ENCODE peak calls at places on chromosomes 1 and 21, in ten cellular contexts. One of them, this sample, is unnamed.

GRCh38 chr1:100036718-100037664 is 67.2 kb downstream of the SLC35A3 start:
- DNase-seq in lower lobe of right lung: no peak
- DNase-seq in fibroblast of lung: peak
- DNase-seq in CD8-positive, alpha-beta T cell: no peak
- DNase-seq in progenitor cell of endocrine pancreas: no peak
- DNase-seq in endodermal cell: peak
- DNase-seq in hepatocyte: peak
- DNase-seq in adrenal gland: peak
- DNase-seq in WERI-Rb-1: no peak
- DNase-seq in LNCaP clone FGC: no peak
- DNase-seq in this sample: no peak

GRCh38 chr1:113282011-113282896 is 108.1 kb upstream of the MAGI3 start:
- DNase-seq in LNCaP clone FGC: no peak
- DNase-seq in WERI-Rb-1: no peak
- DNase-seq in CD8-positive, alpha-beta T cell: no peak
- DNase-seq in adrenal gland: no peak
- DNase-seq in progenitor cell of endocrine pancreas: no peak
- DNase-seq in fibroblast of lung: no peak
- DNase-seq in endodermal cell: no peak
- DNase-seq in lower lobe of right lung: no peak
- DNase-seq in hepatocyte: no peak
- DNase-seq in this sample: no peak

GRCh38 chr1:8370928-8371327 is 53.0 kb downstream of the SLC45A1 start:
- DNase-seq in CD8-positive, alpha-beta T cell: no peak
- DNase-seq in lower lobe of right lung: no peak
- DNase-seq in endodermal cell: no peak
- DNase-seq in hepatocyte: no peak
- DNase-seq in adrenal gland: peak
- DNase-seq in WERI-Rb-1: no peak
- DNase-seq in progenitor cell of endocrine pancreas: no peak
- DNase-seq in LNCaP clone FGC: no peak
- DNase-seq in fibroblast of lung: no peak
- DNase-seq in this sample: no peak

GRCh38 chr1:191284175-191284574 is 806.5 kb upstream of the BRINP3 start:
- DNase-seq in hepatocyte: no peak
- DNase-seq in LNCaP clone FGC: no peak
- DNase-seq in fibroblast of lung: no peak
- DNase-seq in endodermal cell: no peak
- DNase-seq in progenitor cell of endocrine pancreas: no peak
- DNase-seq in lower lobe of right lung: no peak
- DNase-seq in WERI-Rb-1: no peak
- DNase-seq in CD8-positive, alpha-beta T cell: no peak
- DNase-seq in adrenal gland: no peak
- DNase-seq in this sample: no peak

GRCh38 chr1:56435434-56436337 is 143.7 kb downstream of the PLPP3 start:
- DNase-seq in LNCaP clone FGC: no peak
- DNase-seq in fibroblast of lung: no peak
- DNase-seq in WERI-Rb-1: peak
- DNase-seq in endodermal cell: peak
- DNase-seq in progenitor cell of endocrine pancreas: no peak
- DNase-seq in adrenal gland: no peak
- DNase-seq in hepatocyte: no peak
- DNase-seq in lower lobe of right lung: no peak
- DNase-seq in CD8-positive, alpha-beta T cell: no peak
- DNase-seq in this sample: no peak

GRCh38 chr1:58870298-58870676 is 86.4 kb upstream of the JUN start:
- DNase-seq in LNCaP clone FGC: no peak
- DNase-seq in lower lobe of right lung: no peak
- DNase-seq in hepatocyte: peak
- DNase-seq in CD8-positive, alpha-beta T cell: no peak
- DNase-seq in WERI-Rb-1: no peak
- DNase-seq in progenitor cell of endocrine pancreas: peak
- DNase-seq in fibroblast of lung: no peak
- DNase-seq in endodermal cell: no peak
- DNase-seq in adrenal gland: no peak
- DNase-seq in this sample: no peak

GRCh38 chr1:172373864-172374263 is 46.6 kb upstream of the C1orf105 start:
- DNase-seq in endodermal cell: no peak
- DNase-seq in CD8-positive, alpha-beta T cell: no peak
- DNase-seq in WERI-Rb-1: no peak
- DNase-seq in adrenal gland: no peak
- DNase-seq in progenitor cell of endocrine pancreas: no peak
- DNase-seq in fibroblast of lung: peak
- DNase-seq in lower lobe of right lung: no peak
- DNase-seq in LNCaP clone FGC: no peak
- DNase-seq in hepatocyte: no peak
- DNase-seq in this sample: no peak

GRCh38 chr1:203669739-203670138 is 43.1 kb downstream of the ATP2B4 start:
- DNase-seq in LNCaP clone FGC: no peak
- DNase-seq in fibroblast of lung: peak
- DNase-seq in hepatocyte: no peak
- DNase-seq in CD8-positive, alpha-beta T cell: no peak
- DNase-seq in WERI-Rb-1: no peak
- DNase-seq in progenitor cell of endocrine pancreas: no peak
- DNase-seq in lower lobe of right lung: no peak
- DNase-seq in adrenal gland: no peak
- DNase-seq in endodermal cell: no peak
- DNase-seq in this sample: no peak

GRCh38 chr1:112397051-112397471 is 1.0 kb downstream of the CTTNBP2NL start:
- DNase-seq in progenitor cell of endocrine pancreas: no peak
- DNase-seq in fibroblast of lung: no peak
- DNase-seq in adrenal gland: no peak
- DNase-seq in LNCaP clone FGC: no peak
- DNase-seq in hepatocyte: no peak
- DNase-seq in endodermal cell: no peak
- DNase-seq in lower lobe of right lung: no peak
- DNase-seq in CD8-positive, alpha-beta T cell: no peak
- DNase-seq in WERI-Rb-1: no peak
- DNase-seq in this sample: no peak

GRCh38 chr1:202270871-202271326 is 70.8 kb downstream of the UBE2T start:
- DNase-seq in fibroblast of lung: no peak
- DNase-seq in endodermal cell: peak
- DNase-seq in adrenal gland: no peak
- DNase-seq in CD8-positive, alpha-beta T cell: no peak
- DNase-seq in WERI-Rb-1: peak
- DNase-seq in hepatocyte: no peak
- DNase-seq in lower lobe of right lung: no peak
- DNase-seq in LNCaP clone FGC: no peak
- DNase-seq in progenitor cell of endocrine pancreas: no peak
- DNase-seq in this sample: no peak

GRCh38 chr21:43703068-43703880 is 15.7 kb upstream of the PDXK start:
- DNase-seq in LNCaP clone FGC: no peak
- DNase-seq in WERI-Rb-1: peak
- DNase-seq in adrenal gland: peak
- DNase-seq in fibroblast of lung: peak
- DNase-seq in progenitor cell of endocrine pancreas: no peak
- DNase-seq in hepatocyte: peak
- DNase-seq in CD8-positive, alpha-beta T cell: peak
- DNase-seq in lower lobe of right lung: peak
- DNase-seq in endodermal cell: peak
- DNase-seq in this sample: no peak

GRCh38 chr1:197783510-197783948 is 8.2 kb upstream of the DENND1B start:
- DNase-seq in WERI-Rb-1: no peak
- DNase-seq in lower lobe of right lung: no peak
- DNase-seq in progenitor cell of endocrine pancreas: no peak
- DNase-seq in hepatocyte: peak
- DNase-seq in endodermal cell: no peak
- DNase-seq in adrenal gland: no peak
- DNase-seq in CD8-positive, alpha-beta T cell: no peak
- DNase-seq in LNCaP clone FGC: peak
- DNase-seq in fibroblast of lung: peak
- DNase-seq in this sample: no peak

GRCh38 chr1:186633101-186633500 is 47.1 kb downstream of the PTGS2 start:
- DNase-seq in LNCaP clone FGC: no peak
- DNase-seq in lower lobe of right lung: no peak
- DNase-seq in WERI-Rb-1: no peak
- DNase-seq in CD8-positive, alpha-beta T cell: no peak
- DNase-seq in progenitor cell of endocrine pancreas: no peak
- DNase-seq in adrenal gland: no peak
- DNase-seq in endodermal cell: no peak
- DNase-seq in fibroblast of lung: no peak
- DNase-seq in hepatocyte: no peak
- DNase-seq in this sample: no peak

GRCh38 chr1:38403667-38404066 is 357.1 kb upstream of the POU3F1 start:
- DNase-seq in endodermal cell: peak
- DNase-seq in adrenal gland: no peak
- DNase-seq in WERI-Rb-1: peak
- DNase-seq in lower lobe of right lung: no peak
- DNase-seq in LNCaP clone FGC: no peak
- DNase-seq in progenitor cell of endocrine pancreas: no peak
- DNase-seq in hepatocyte: no peak
- DNase-seq in fibroblast of lung: no peak
- DNase-seq in CD8-positive, alpha-beta T cell: no peak
- DNase-seq in this sample: no peak
- TF ChIP-seq CTCF in endodermal cell: peak
- TF ChIP-seq CTCF in adrenal gland: no peak
- TF ChIP-seq CTCF in WERI-Rb-1: peak
- TF ChIP-seq CTCF in lower lobe of right lung: no peak
- TF ChIP-seq CTCF in LNCaP clone FGC: no peak
- TF ChIP-seq CTCF in progenitor cell of endocrine pancreas: no peak
- TF ChIP-seq CTCF in hepatocyte: no peak
- TF ChIP-seq CTCF in fibroblast of lung: no peak
- TF ChIP-seq CTCF in CD8-positive, alpha-beta T cell: no peak
- TF ChIP-seq CTCF in this sample: no peak

GRCh38 chr1:151189638-151190445 is at the start of gene VPS72:
- DNase-seq in fibroblast of lung: peak
- DNase-seq in CD8-positive, alpha-beta T cell: peak
- DNase-seq in endodermal cell: peak
- DNase-seq in progenitor cell of endocrine pancreas: peak
- DNase-seq in hepatocyte: peak
- DNase-seq in LNCaP clone FGC: peak
- DNase-seq in adrenal gland: peak
- DNase-seq in WERI-Rb-1: peak
- DNase-seq in lower lobe of right lung: peak
- DNase-seq in this sample: peak
- TF ChIP-seq CTCF in fibroblast of lung: no peak
- TF ChIP-seq CTCF in CD8-positive, alpha-beta T cell: no peak
- TF ChIP-seq CTCF in endodermal cell: peak
- TF ChIP-seq CTCF in progenitor cell of endocrine pancreas: no peak
- TF ChIP-seq CTCF in hepatocyte: no peak
- TF ChIP-seq CTCF in LNCaP clone FGC: no peak
- TF ChIP-seq CTCF in adrenal gland: peak
- TF ChIP-seq CTCF in WERI-Rb-1: peak
- TF ChIP-seq CTCF in lower lobe of right lung: peak
- TF ChIP-seq CTCF in this sample: no peak

GRCh38 chr1:184242507-184242943 is 144.3 kb upstream of the C1orf21 start:
- DNase-seq in fibroblast of lung: peak
- DNase-seq in CD8-positive, alpha-beta T cell: no peak
- DNase-seq in progenitor cell of endocrine pancreas: no peak
- DNase-seq in endodermal cell: no peak
- DNase-seq in hepatocyte: peak
- DNase-seq in LNCaP clone FGC: no peak
- DNase-seq in lower lobe of right lung: no peak
- DNase-seq in WERI-Rb-1: peak
- DNase-seq in adrenal gland: peak
- DNase-seq in this sample: no peak
- TF ChIP-seq CTCF in fibroblast of lung: no peak
- TF ChIP-seq CTCF in CD8-positive, alpha-beta T cell: no peak
- TF ChIP-seq CTCF in progenitor cell of endocrine pancreas: no peak
- TF ChIP-seq CTCF in endodermal cell: peak
- TF ChIP-seq CTCF in hepatocyte: peak
- TF ChIP-seq CTCF in LNCaP clone FGC: peak
- TF ChIP-seq CTCF in lower lobe of right lung: peak
- TF ChIP-seq CTCF in WERI-Rb-1: no peak
- TF ChIP-seq CTCF in adrenal gland: peak
- TF ChIP-seq CTCF in this sample: no peak

GRCh38 chr1:10389271-10389973 is 9.4 kb upstream of the PGD start:
- DNase-seq in adrenal gland: no peak
- DNase-seq in fibroblast of lung: no peak
- DNase-seq in CD8-positive, alpha-beta T cell: no peak
- DNase-seq in progenitor cell of endocrine pancreas: no peak
- DNase-seq in WERI-Rb-1: no peak
- DNase-seq in endodermal cell: no peak
- DNase-seq in lower lobe of right lung: no peak
- DNase-seq in hepatocyte: no peak
- DNase-seq in LNCaP clone FGC: no peak
- DNase-seq in this sample: no peak

GRCh38 chr1:10384219-10384618 is 14.6 kb upstream of the PGD start:
- DNase-seq in fibroblast of lung: no peak
- DNase-seq in progenitor cell of endocrine pancreas: no peak
- DNase-seq in endodermal cell: no peak
- DNase-seq in WERI-Rb-1: no peak
- DNase-seq in LNCaP clone FGC: no peak
- DNase-seq in adrenal gland: no peak
- DNase-seq in CD8-positive, alpha-beta T cell: no peak
- DNase-seq in hepatocyte: no peak
- DNase-seq in lower lobe of right lung: no peak
- DNase-seq in this sample: no peak

GRCh38 chr1:10386761-10387482 is 11.9 kb upstream of the PGD start:
- DNase-seq in CD8-positive, alpha-beta T cell: no peak
- DNase-seq in endodermal cell: no peak
- DNase-seq in LNCaP clone FGC: no peak
- DNase-seq in progenitor cell of endocrine pancreas: no peak
- DNase-seq in hepatocyte: no peak
- DNase-seq in lower lobe of right lung: no peak
- DNase-seq in fibroblast of lung: no peak
- DNase-seq in adrenal gland: no peak
- DNase-seq in WERI-Rb-1: no peak
- DNase-seq in this sample: no peak

GRCh38 chr1:10388387-10388715 is 10.5 kb upstream of the PGD start:
- DNase-seq in progenitor cell of endocrine pancreas: no peak
- DNase-seq in hepatocyte: peak
- DNase-seq in lower lobe of right lung: no peak
- DNase-seq in WERI-Rb-1: no peak
- DNase-seq in LNCaP clone FGC: no peak
- DNase-seq in adrenal gland: no peak
- DNase-seq in endodermal cell: no peak
- DNase-seq in fibroblast of lung: no peak
- DNase-seq in CD8-positive, alpha-beta T cell: no peak
- DNase-seq in this sample: no peak

GRCh38 chr1:10387611-10388386 is 11.1 kb upstream of the PGD start:
- DNase-seq in hepatocyte: peak
- DNase-seq in adrenal gland: no peak
- DNase-seq in LNCaP clone FGC: no peak
- DNase-seq in CD8-positive, alpha-beta T cell: no peak
- DNase-seq in progenitor cell of endocrine pancreas: no peak
- DNase-seq in endodermal cell: peak
- DNase-seq in fibroblast of lung: peak
- DNase-seq in lower lobe of right lung: no peak
- DNase-seq in WERI-Rb-1: no peak
- DNase-seq in this sample: no peak
- TF ChIP-seq CTCF in hepatocyte: no peak
- TF ChIP-seq CTCF in adrenal gland: no peak
- TF ChIP-seq CTCF in LNCaP clone FGC: no peak
- TF ChIP-seq CTCF in CD8-positive, alpha-beta T cell: no peak
- TF ChIP-seq CTCF in progenitor cell of endocrine pancreas: no peak
- TF ChIP-seq CTCF in endodermal cell: peak
- TF ChIP-seq CTCF in fibroblast of lung: no peak
- TF ChIP-seq CTCF in lower lobe of right lung: no peak
- TF ChIP-seq CTCF in WERI-Rb-1: no peak
- TF ChIP-seq CTCF in this sample: no peak

DNA sequence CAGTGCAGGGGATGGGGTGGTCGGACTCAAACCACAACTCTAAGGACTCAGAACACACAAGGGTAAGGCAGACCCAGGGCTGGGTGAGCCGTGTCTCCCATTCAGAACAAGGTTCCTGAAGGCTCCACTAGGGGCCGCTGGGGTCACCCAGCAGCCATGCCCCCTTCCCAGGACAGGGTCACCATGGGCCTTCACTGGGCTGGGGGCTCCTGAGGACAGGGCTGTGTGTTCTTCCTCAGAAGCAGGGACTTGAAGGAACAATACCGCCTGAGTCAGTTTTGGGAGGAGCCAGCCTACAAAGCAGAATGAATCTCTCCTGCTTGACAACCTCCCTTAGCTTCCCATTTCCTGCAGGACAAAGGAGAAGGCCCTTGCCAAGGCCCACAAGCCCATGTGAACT is 15.4 kb downstream of the RIMS3 start:
- DNase-seq in LNCaP clone FGC: no peak
- DNase-seq in progenitor cell of endocrine pancreas: no peak
- DNase-seq in adrenal gland: no peak
- DNase-seq in endodermal cell: peak
- DNase-seq in WERI-Rb-1: peak
- DNase-seq in lower lobe of right lung: no peak
- DNase-seq in hepatocyte: no peak
- DNase-seq in fibroblast of lung: no peak
- DNase-seq in CD8-positive, alpha-beta T cell: no peak
- DNase-seq in this sample: no peak
- TF ChIP-seq CTCF in LNCaP clone FGC: no peak
- TF ChIP-seq CTCF in progenitor cell of endocrine pancreas: peak
- TF ChIP-seq CTCF in adrenal gland: no peak
- TF ChIP-seq CTCF in endodermal cell: peak
- TF ChIP-seq CTCF in WERI-Rb-1: peak
- TF ChIP-seq CTCF in lower lobe of right lung: peak
- TF ChIP-seq CTCF in hepatocyte: no peak
- TF ChIP-seq CTCF in fibroblast of lung: no peak
- TF ChIP-seq CTCF in CD8-positive, alpha-beta T cell: no peak
- TF ChIP-seq CTCF in this sample: no peak